ENCODE peak calls at places on chromosome X, in seven cellular contexts. R is GDM1; Q is BJ; G is stimulated activated CD4-positive, alpha-beta T cell treated with anti-CD3 and anti-CD28 coated beads, Interleukin-15, amount 100 ng/mL, for 1 hour; Z is esophagus muscularis mucosa; D is anterior cingulate cortex; N is NCI-H82. O is an unnamed sample.

GRCh38 chrX:19904778-19905367 is 17.5 kb upstream of the SH3KBP1 start:
- DNase-seq in R (peak; percentile 39), Z (no peak), D (no peak), Q (no peak), G (no peak), N (peak; percentile 71), O (no peak)

GRCh38 chrX:2583194-2584162 is 82.7 kb upstream of the DHRSX start:
- DNase-seq in Q (no peak), R (no peak), Z (no peak), G (no peak), D (no peak), N (no peak), O (no peak)

GRCh38 chrX:40012039-40012799 is 85.5 kb downstream of the BCOR start:
- DNase-seq in Z (no peak), G (no peak), R (no peak), D (no peak), N (no peak), Q (no peak), O (no peak)

GRCh38 chrX:55011294-55011693 is 11.1 kb downstream of the APEX2 start:
- DNase-seq in Q (no peak), D (no peak), G (no peak), R (no peak), Z (no peak), N (no peak), O (no peak)

GRCh38 chrX:50333308-50333707 is 128.7 kb downstream of the CCNB3 start:
- DNase-seq in G (no peak), N (no peak), R (no peak), Q (no peak), Z (no peak), D (no peak), O (no peak)

GRCh38 chrX:19440713-19441112 is 74.6 kb downstream of the MAP3K15 start:
- DNase-seq in Z (no peak), Q (no peak), R (no peak), D (no peak), G (no peak), N (no peak), O (no peak)

GRCh38 chrX:136204571-136204970 is 46.6 kb downstream of the MAP7D3 start:
- DNase-seq in D (no peak), Q (peak; percentile 51), G (no peak), R (no peak), Z (no peak), N (no peak), O (no peak)

GRCh38 chrX:44947995-44948394 is 75.0 kb downstream of the KDM6A start:
- DNase-seq in Q (no peak), N (no peak), G (no peak), R (no peak), D (no peak), Z (no peak), O (no peak)

GRCh38 chrX:31894152-31894551 is 822.3 kb upstream of the FTHL17 start:
- DNase-seq in R (no peak), D (no peak), Z (no peak), Q (no peak), N (no peak), G (no peak), O (no peak)

GRCh38 chrX:153662266-153662665 is 11.3 kb downstream of the PNCK start:
- DNase-seq in Q (no peak), R (no peak), N (peak; percentile 77), G (peak; percentile 22), Z (no peak), D (no peak), O (peak; percentile 82)

GRCh38 chrX:72126539-72127140 is 5.1 kb downstream of the RTL5 start:
- DNase-seq in R (peak; percentile 76), N (peak; percentile 93), Z (peak; percentile 95), G (peak; percentile 58), D (peak; percentile 83), Q (peak; percentile 44), O (no peak)

GRCh38 chrX:149950681-149951080 is 12.4 kb upstream of the EOLA2 start:
- DNase-seq in D (peak; percentile 1), N (peak; percentile 52), Z (no peak), R (no peak), G (no peak), Q (peak; percentile 27), O (no peak)

GRCh38 chrX:151081016-151081415 is 95.4 kb upstream of the GPR50 start:
- DNase-seq in R (no peak), Z (no peak), N (no peak), D (no peak), Q (no peak), G (no peak), O (no peak)

GRCh38 chrX:54492340-54492739 is 3.7 kb downstream of the FGD1 start:
- DNase-seq in Q (no peak), Z (no peak), G (no peak), R (no peak), D (peak; percentile 1), N (peak; percentile 9), O (no peak)

GRCh38 chrX:119236599-119237525 is 777 bp downstream of the PGRMC1 start:
- DNase-seq in Z (no peak), D (peak; percentile 10), Q (no peak), N (peak; percentile 69), G (peak; percentile 1), R (no peak), O (no peak)

GRCh38 chrX:152926279-152926678 is 28.4 kb downstream of the ZNF185 start:
- DNase-seq in N (peak; percentile 80), Q (no peak), G (peak; percentile 4), D (peak; percentile 33), R (peak; percentile 56), Z (no peak), O (no peak)

GRCh38 chrX:155334486-155335316 is at the start of gene CLIC2:
- DNase-seq in Q (no peak), R (no peak), N (no peak), D (peak; percentile 1), G (no peak), Z (no peak), O (no peak)

GRCh38 chrX:13939741-13940597 is 89.7 kb downstream of the GEMIN8 start:
- DNase-seq in Q (no peak), R (no peak), G (no peak), N (peak; percentile 71), Z (no peak), D (no peak), O (no peak)

GRCh38 chrX:108464604-108465003 is 25.0 kb downstream of the COL4A5 start:
- DNase-seq in N (no peak), Q (no peak), Z (no peak), D (no peak), R (no peak), G (no peak), O (no peak)

GRCh38 chrX:154980330-154981115 is 42.0 kb downstream of the F8 start:
- DNase-seq in N (peak; percentile 82), R (peak; percentile 56), G (peak; percentile 52), Q (peak; percentile 9), Z (no peak), D (peak; percentile 22), O (no peak)

GRCh38 chrX:40291553-40291952 is 193.8 kb upstream of the BCOR start:
- DNase-seq in Z (no peak), G (no peak), Q (no peak), D (no peak), N (no peak), R (no peak), O (no peak)

GRCh38 chrX:120791013-120791643 is 84.5 kb downstream of the CT47B1 start:
- DNase-seq in G (no peak), Q (no peak), N (peak; percentile 48), D (peak; percentile 1), R (no peak), Z (no peak), O (no peak)

GRCh38 chrX:41064028-41064427 is 21.2 kb upstream of the USP9X start:
- DNase-seq in Z (no peak), Q (no peak), N (no peak), G (no peak), D (no peak), R (no peak), O (no peak)

GRCh38 chrX:1093112-1093511 is 119.3 kb downstream of the CRLF2 start:
- DNase-seq in Z (no peak), G (peak; percentile 17), Q (no peak), R (no peak), D (no peak), N (no peak), O (peak; percentile 24)

GRCh38 chrX:107857815-107858214 is 32.1 kb downstream of the MID2 start:
- DNase-seq in Z (no peak), Q (no peak), N (no peak), D (no peak), R (no peak), G (no peak), O (no peak)

GRCh38 chrX:55488268-55488558 is 1.4 kb downstream of the USP51 start:
- DNase-seq in Z (no peak), Q (no peak), N (no peak), G (no peak), D (no peak), R (no peak), O (no peak)

GRCh38 chrX:134010690-134011089 is 25.3 kb upstream of the GPC3 start:
- DNase-seq in Z (no peak), R (no peak), G (no peak), D (no peak), N (no peak), Q (no peak), O (no peak)